ENCODE peak calls at places on chromosomes 13 and 19, in seven cellular contexts. R is astrocyte, Z is IMR-90, G is OCI-LY7, F is tibial nerve, V is AG09309, Y is ovary. A is an unnamed sample.
A peak's percentile ranks its signal among the peaks of the same experiment; 100 is the strongest.

GRCh38 chr19:531009-531752 is 379 bp upstream of the CDC34 start:
- DNase-seq in G (peak; percentile 92), Z (peak; percentile 76), Y (peak; percentile 84), V (no peak), R (peak; percentile 47), F (peak; percentile 68), A (peak; percentile 84)

GRCh38 chr19:19661675-19662251 is 1.7 kb downstream of the ATP13A1 start:
- DNase-seq in Z (no peak), G (peak; percentile 89), V (no peak), Y (no peak), F (no peak), R (no peak), A (no peak)

GRCh38 chr13:43307921-43308433 is 284.6 kb downstream of the DNAJC15 start:
- DNase-seq in Z (peak; percentile 87), Y (peak; percentile 96), G (peak; percentile 54), V (peak; percentile 59), R (peak; percentile 73), F (peak; percentile 71), A (no peak)

GRCh38 chr13:24306632-24307031 is 2.7 kb upstream of the C1QTNF9 start:
- DNase-seq in G (no peak), F (no peak), R (peak; percentile 46), Z (peak; percentile 73), Y (no peak), V (peak; percentile 31), A (no peak)

GRCh38 chr19:485122-485521 is 11.2 kb upstream of the MADCAM1 start:
- DNase-seq in R (no peak), V (no peak), F (no peak), Z (no peak), G (no peak), Y (no peak), A (no peak)

GRCh38 chr19:3692141-3693029 is 7.9 kb downstream of the PIP5K1C start:
- DNase-seq in Y (no peak), R (no peak), G (peak; percentile 19), F (no peak), V (no peak), Z (no peak), A (peak; percentile 52)

GRCh38 chr19:51002542-51003311 is 1.3 kb upstream of the KLK8 start:
- DNase-seq in V (no peak), G (peak; percentile 25), R (no peak), F (peak; percentile 22), Y (no peak), Z (no peak), A (no peak)

GRCh38 chr13:96762876-96763275 is 231.4 kb downstream of the OXGR1 start:
- DNase-seq in V (no peak), Z (no peak), F (no peak), Y (no peak), R (no peak), G (no peak), A (no peak)

GRCh38 chr13:107441279-107441678 is 774.1 kb downstream of the LIG4 start:
- DNase-seq in V (no peak), G (no peak), Z (peak; percentile 89), F (no peak), R (peak; percentile 95), Y (no peak), A (no peak)

GRCh38 chr13:29977721-29978120 is 127.3 kb upstream of the UBL3 start:
- DNase-seq in F (no peak), R (no peak), V (no peak), G (no peak), Z (peak; percentile 49), Y (no peak), A (no peak)

GRCh38 chr19:15287496-15287895 is 44.8 kb downstream of the BRD4 start:
- DNase-seq in Y (no peak), Z (no peak), V (no peak), F (no peak), R (no peak), G (no peak), A (no peak)

GRCh38 chr13:73341748-73342147 is 282.9 kb downstream of the KLF5 start:
- DNase-seq in Y (no peak), F (no peak), V (peak; percentile 10), Z (peak; percentile 44), G (no peak), R (peak; percentile 79), A (no peak)

GRCh38 chr19:58229255-58229639 is 533 bp downstream of the ZNF544 start:
- DNase-seq in G (peak; percentile 8), R (peak; percentile 14), V (no peak), F (no peak), Y (no peak), Z (peak; percentile 12), A (no peak)

GRCh38 chr13:64551755-64552154 is 2678.4 kb downstream of the PCDH9 start:
- DNase-seq in Y (no peak), Z (peak; percentile 62), G (no peak), F (no peak), V (peak; percentile 48), R (peak; percentile 79), A (no peak)

GRCh38 chr13:76386316-76386715 is 499.9 kb downstream of the KCTD12 start:
- DNase-seq in G (no peak), V (no peak), R (no peak), Z (no peak), Y (no peak), F (no peak), A (no peak)

GRCh38 chr19:21789761-21790160 is 22.4 kb upstream of the ZNF100 start:
- DNase-seq in Y (no peak), R (no peak), F (no peak), G (no peak), Z (no peak), V (no peak), A (no peak)

DNA sequence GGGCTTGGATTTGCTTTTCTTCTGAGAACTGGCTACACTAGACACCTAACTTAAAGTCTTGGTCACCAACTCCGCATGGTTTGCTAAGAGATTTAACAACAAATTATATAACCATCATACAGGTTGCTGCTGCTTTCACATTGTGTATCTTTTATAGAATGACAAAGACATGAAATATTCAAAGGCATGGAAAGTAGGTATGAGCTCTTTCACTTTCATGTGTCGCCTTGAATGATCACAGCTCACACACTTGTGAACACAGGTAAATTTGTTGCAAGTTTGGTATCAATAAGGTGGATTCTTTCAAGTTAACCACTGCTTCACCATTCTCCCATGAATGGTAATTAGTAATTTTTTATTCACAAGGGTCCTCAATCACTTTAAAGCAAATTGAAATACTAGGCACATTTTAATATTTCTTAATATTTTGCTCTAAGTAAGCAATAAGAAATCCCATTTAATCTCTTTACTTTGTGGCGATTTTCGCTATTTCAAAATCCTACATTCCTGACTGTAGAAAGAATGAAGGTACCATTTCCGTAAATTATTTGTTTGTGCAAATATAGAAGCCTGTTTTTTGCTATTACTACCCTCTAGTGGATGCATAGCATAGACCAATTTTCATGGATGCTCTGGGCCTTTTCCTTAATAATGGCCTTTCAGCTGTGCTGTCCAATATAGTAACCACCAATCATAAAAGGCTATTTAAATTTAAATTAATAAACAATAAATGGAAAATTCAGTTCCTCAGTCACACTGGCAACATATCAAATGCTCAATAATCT is 45.5 kb upstream of the FREM2 start:
- DNase-seq in G (no peak), Y (no peak), Z (no peak), R (no peak), F (no peak), V (no peak), A (no peak)
- TF ChIP-seq CTCF in G (peak; percentile 50), Y (no peak), Z (peak; percentile 14), R (peak; percentile 21), F (no peak), V (peak; percentile 5), A (peak; percentile 51)

GRCh38 chr19:55454787-55455243 is 6.6 kb downstream of the ISOC2 start:
- DNase-seq in V (no peak), Z (peak; percentile 22), G (peak; percentile 58), Y (no peak), F (no peak), R (no peak), A (peak; percentile 54)
- TF ChIP-seq CTCF in V (peak; percentile 82), Z (peak; percentile 68), G (peak; percentile 80), Y (no peak), F (peak; percentile 54), R (peak; percentile 47), A (peak; percentile 68)

GRCh38 chr19:17470204-17470841 is at the start of gene SLC27A1:
- DNase-seq in R (peak; percentile 95), Z (peak; percentile 98), F (peak; percentile 98), G (peak; percentile 97), Y (peak; percentile 99), V (peak; percentile 93), A (peak; percentile 99)
- TF ChIP-seq CTCF in R (no peak), Z (no peak), F (no peak), G (no peak), Y (no peak), V (no peak), A (no peak)

DNA sequence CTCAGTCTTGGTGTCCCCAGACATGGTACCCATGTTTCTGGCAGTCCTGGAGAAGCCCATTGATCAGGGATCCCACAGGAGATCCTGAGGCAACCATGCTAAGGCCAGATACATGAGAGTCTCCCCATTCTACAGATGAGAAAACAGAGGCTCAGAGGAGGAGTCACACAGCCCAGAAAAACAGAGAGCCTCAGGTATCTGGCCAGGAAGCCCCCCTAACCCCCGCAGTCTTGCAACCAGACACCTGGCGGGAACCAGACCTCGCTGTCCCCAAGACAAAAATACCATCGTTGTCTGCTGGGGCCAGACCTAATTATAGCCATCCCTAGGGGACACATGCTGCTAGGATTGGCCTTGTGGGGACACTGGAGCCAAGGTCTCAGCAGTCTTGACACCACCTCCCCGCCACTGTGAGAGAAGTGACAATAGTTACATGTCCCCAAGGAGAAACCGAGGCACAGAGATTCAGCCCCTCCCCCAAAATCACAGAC is 1.6 kb upstream of the PDE4C start:
- DNase-seq in Z (no peak), V (no peak), Y (no peak), F (no peak), G (peak; percentile 67), R (no peak), A (no peak)
- TF ChIP-seq CTCF in Z (no peak), V (no peak), Y (no peak), F (no peak), G (no peak), R (no peak), A (no peak)

GRCh38 chr19:53810187-53810546 is 13.9 kb downstream of the NLRP12 start:
- DNase-seq in Y (no peak), V (no peak), G (no peak), R (no peak), F (no peak), Z (no peak), A (no peak)

GRCh38 chr19:53810891-53811290 is 13.2 kb downstream of the NLRP12 start:
- DNase-seq in R (no peak), G (no peak), Z (no peak), Y (no peak), V (no peak), F (no peak), A (no peak)

GRCh38 chr19:53812335-53812734 is 11.8 kb downstream of the NLRP12 start:
- DNase-seq in G (peak; percentile 8), V (no peak), Z (no peak), R (no peak), F (no peak), Y (no peak), A (no peak)

GRCh38 chr19:53808710-53809125 is 15.4 kb downstream of the NLRP12 start:
- DNase-seq in Z (peak; percentile 42), R (peak; percentile 23), Y (no peak), G (peak; percentile 22), V (no peak), F (no peak), A (no peak)

GRCh38 chr19:53809518-53810186 is 14.5 kb downstream of the NLRP12 start:
- DNase-seq in R (no peak), Z (no peak), V (no peak), F (no peak), Y (no peak), G (no peak), A (no peak)
- TF ChIP-seq CTCF in R (peak; percentile 3), Z (no peak), V (peak; percentile 22), F (no peak), Y (no peak), G (peak; percentile 55), A (peak; percentile 38)

GRCh38 chr13:32261567-32261966 is 53.6 kb downstream of the ZAR1L start:
- DNase-seq in F (peak; percentile 24), V (peak; percentile 23), Y (peak; percentile 78), R (peak; percentile 93), G (no peak), Z (peak; percentile 92), A (no peak)
- TF ChIP-seq CTCF in F (no peak), V (no peak), Y (no peak), R (no peak), G (no peak), Z (no peak), A (no peak)

A was measured in neural crest cell.